ENCODE peak calls at places on chromosomes 16 and 17, in nine cellular contexts. T is CD8-positive, alpha-beta T cell; A is heart left ventricle; M is astrocyte of the cerebellum; F is GM12864; D is ovary; Z is right atrium auricular region; R is esophagus squamous epithelium; O is mesothelial cell of epicardium. P is an unnamed sample.

GRCh38 chr16:81495321-81496234 is 51.0 kb downstream of the CMIP start:
- DNase-seq in F (no peak), D (no peak), R (no peak), O (no peak), A (peak; percentile 58), Z (peak; percentile 66), T (no peak), M (no peak), P (no peak)

GRCh38 chr16:51952500-51952899 is 594.4 kb downstream of the TOX3 start:
- DNase-seq in O (no peak), T (no peak), A (no peak), D (no peak), Z (no peak), F (no peak), R (no peak), M (no peak), P (no peak)

GRCh38 chr16:87801679-87802300 is 36.0 kb upstream of the KLHDC4 start:
- DNase-seq in D (no peak), T (no peak), M (no peak), F (no peak), O (no peak), A (no peak), Z (no peak), R (no peak), P (no peak)

GRCh38 chr16:83586036-83586810 is 221.6 kb upstream of the HSBP1 start:
- DNase-seq in R (no peak), D (no peak), Z (no peak), O (no peak), T (no peak), M (no peak), A (no peak), F (no peak), P (no peak)

GRCh38 chr17:27339198-27339835 is 45.4 kb downstream of the WSB1 start:
- DNase-seq in T (no peak), M (no peak), D (no peak), F (no peak), R (no peak), Z (no peak), A (no peak), O (no peak), P (no peak)

GRCh38 chr16:55056585-55057520 is 126.2 kb downstream of the IRX5 start:
- DNase-seq in Z (no peak), F (no peak), T (no peak), D (no peak), M (no peak), A (no peak), O (peak; percentile 51), R (no peak), P (no peak)

GRCh38 chr16:89452241-89452640 is 38.1 kb downstream of the ANKRD11 start:
- DNase-seq in F (no peak), O (no peak), D (no peak), M (no peak), Z (no peak), T (no peak), A (no peak), R (no peak), P (no peak)

GRCh38 chr16:79885320-79885719 is 284.8 kb upstream of the MAF start:
- DNase-seq in R (no peak), A (no peak), O (no peak), F (no peak), D (no peak), M (no peak), Z (no peak), T (no peak), P (no peak)

GRCh38 chr16:55842369-55843104 is 9.6 kb upstream of the CES1 start:
- DNase-seq in M (peak; percentile 13), Z (no peak), F (no peak), D (no peak), R (no peak), O (no peak), T (no peak), A (no peak), P (no peak)

GRCh38 chr16:55221836-55222235 is 102.2 kb upstream of the IRX6 start:
- DNase-seq in R (no peak), O (no peak), F (no peak), T (no peak), Z (no peak), D (no peak), M (no peak), A (no peak), P (no peak)

GRCh38 chr17:41648411-41649195 is 24.2 kb upstream of the KRT17 start:
- DNase-seq in D (peak; percentile 92), T (peak; percentile 92), A (peak; percentile 83), Z (peak; percentile 86), O (peak; percentile 96), M (peak; percentile 64), R (peak; percentile 21), F (peak; percentile 45), P (peak; percentile 85)

GRCh38 chr16:88924834-88925539 is 52.0 kb downstream of the CBFA2T3 start:
- DNase-seq in F (no peak), R (no peak), T (no peak), O (no peak), D (no peak), A (no peak), M (peak; percentile 47), Z (peak; percentile 66), P (peak; percentile 70)

GRCh38 chr17:35259001-35259400 is 16.1 kb downstream of the SLFN5 start:
- DNase-seq in M (no peak), D (no peak), Z (no peak), R (no peak), F (no peak), T (no peak), A (no peak), O (no peak), P (no peak)

GRCh38 chr17:50634123-50634914 is at the start of gene ABCC3:
- DNase-seq in D (peak; percentile 64), T (no peak), F (no peak), Z (no peak), R (no peak), O (no peak), A (no peak), M (no peak), P (no peak)

GRCh38 chr17:41972571-41973411 is 6.2 kb downstream of the CNP start:
- DNase-seq in D (peak; percentile 74), O (no peak), M (no peak), R (no peak), T (no peak), Z (no peak), A (peak; percentile 54), F (no peak), P (peak; percentile 30)

GRCh38 chr16:31063843-31064611 is 10.0 kb downstream of the ZNF668 start:
- DNase-seq in O (no peak), D (no peak), T (peak; percentile 60), F (no peak), Z (no peak), R (no peak), A (no peak), M (no peak), P (no peak)

GRCh38 chr17:42922335-42922734 is 21.7 kb downstream of the G6PC1 start:
- DNase-seq in F (no peak), O (no peak), Z (no peak), A (no peak), M (no peak), T (no peak), R (no peak), D (no peak), P (no peak)

GRCh38 chr17:34579979-34580684 is 750 bp downstream of the TMEM132E start:
- DNase-seq in D (peak; percentile 41), M (no peak), Z (no peak), F (no peak), T (no peak), R (no peak), O (peak; percentile 52), A (peak; percentile 30), P (no peak)

GRCh38 chr17:6374271-6374691 is 60.6 kb downstream of the AIPL1 start:
- DNase-seq in F (no peak), Z (no peak), O (no peak), M (no peak), D (no peak), T (no peak), R (no peak), A (no peak), P (no peak)

GRCh38 chr16:12815361-12815760 is 11.7 kb upstream of the CPPED1 start:
- DNase-seq in T (no peak), Z (no peak), O (no peak), F (no peak), D (no peak), R (no peak), A (no peak), M (no peak), P (no peak)
- TF ChIP-seq CTCF in T (no peak), Z (no peak), O (no peak), F (no peak), D (no peak), R (no peak), A (no peak), M (no peak), P (no peak)

GRCh38 chr17:75679706-75680201 is 12.6 kb downstream of the SAP30BP start:
- DNase-seq in F (no peak), A (peak; percentile 50), Z (no peak), T (no peak), O (no peak), M (no peak), D (no peak), R (no peak), P (no peak)
- TF ChIP-seq CTCF in F (no peak), A (peak; percentile 20), Z (peak; percentile 15), T (no peak), O (no peak), M (peak; percentile 36), D (no peak), R (peak; percentile 39), P (no peak)

GRCh38 chr17:68327823-68328557 is 36.7 kb downstream of the ARSG start:
- DNase-seq in F (no peak), O (no peak), T (no peak), R (no peak), Z (no peak), A (no peak), D (no peak), M (no peak), P (no peak)
- TF ChIP-seq CTCF in F (peak; percentile 43), O (no peak), T (no peak), R (no peak), Z (no peak), A (no peak), D (no peak), M (no peak), P (no peak)

DNA sequence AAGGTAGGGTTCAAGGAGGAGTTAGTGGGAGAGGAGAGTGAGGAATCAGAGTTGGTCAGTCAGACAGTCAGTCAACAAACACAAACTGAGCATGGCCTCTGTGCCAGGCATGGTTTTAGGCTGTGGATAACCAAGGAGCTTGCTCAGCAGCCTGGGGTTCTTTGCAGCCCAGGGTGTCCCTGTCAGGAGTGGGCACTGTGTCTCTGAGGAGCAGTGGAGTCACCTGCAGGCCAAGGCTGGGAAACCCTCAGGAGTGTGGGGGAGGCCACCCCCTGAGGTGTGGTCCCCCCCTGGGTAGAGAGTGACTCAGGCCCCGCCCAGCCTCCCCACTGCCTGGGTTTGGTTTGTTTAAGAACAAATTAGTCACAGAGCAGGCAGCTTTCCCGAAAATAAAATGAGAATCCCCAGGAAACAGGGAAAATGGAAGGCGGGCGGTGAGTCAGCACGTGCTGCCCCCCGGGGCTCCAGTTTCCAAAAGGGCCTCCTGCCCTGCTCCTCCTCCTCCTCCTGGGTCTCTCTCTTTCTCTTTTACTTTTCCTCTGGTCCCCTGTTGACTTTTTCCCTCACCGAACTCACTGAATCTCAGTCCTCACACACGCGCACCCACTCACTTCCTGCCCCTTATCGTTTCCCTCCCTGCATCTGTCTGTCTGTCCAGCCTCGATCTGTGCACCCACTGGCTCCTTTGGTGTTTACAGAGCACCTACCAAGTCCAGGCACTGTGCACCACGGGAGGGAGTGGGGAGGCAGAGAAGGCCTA is 44.3 kb downstream of the SOCS3 start:
- DNase-seq in A (peak; percentile 67), D (peak; percentile 91), R (no peak), M (peak; percentile 86), O (no peak), T (no peak), Z (peak; percentile 94), F (no peak), P (no peak)
- TF ChIP-seq CTCF in A (no peak), D (peak; percentile 0), R (no peak), M (no peak), O (no peak), T (no peak), Z (no peak), F (no peak), P (no peak)